ENCODE peak calls at places on chromosomes 2 and 18, in seven cellular contexts. One of them, this sample, is unnamed.
A peak's percentile ranks its signal among the peaks of the same experiment; 100 is the strongest.

GRCh38 chr2:119389615-119390306 is 23.0 kb downstream of the DBI start:
- DNase-seq in HL-60: no peak
- DNase-seq in endothelial cell: no peak
- DNase-seq in cardiac fibroblast: peak; percentile 65
- DNase-seq in GM20000: no peak
- DNase-seq in Panc1: no peak
- DNase-seq in CD8-positive, alpha-beta T cell: peak; percentile 27
- DNase-seq in this sample: no peak

GRCh38 chr2:119592436-119592835 is 48.2 kb downstream of the CFAP221 start:
- DNase-seq in cardiac fibroblast: no peak
- DNase-seq in endothelial cell: no peak
- DNase-seq in HL-60: no peak
- DNase-seq in Panc1: no peak
- DNase-seq in CD8-positive, alpha-beta T cell: no peak
- DNase-seq in GM20000: no peak
- DNase-seq in this sample: no peak

GRCh38 chr2:223469270-223470057 is 132.7 kb downstream of the SCG2 start:
- DNase-seq in Panc1: no peak
- DNase-seq in cardiac fibroblast: peak; percentile 65
- DNase-seq in endothelial cell: no peak
- DNase-seq in HL-60: no peak
- DNase-seq in GM20000: no peak
- DNase-seq in CD8-positive, alpha-beta T cell: no peak
- DNase-seq in this sample: no peak

GRCh38 chr2:220695397-220696279 is 876.5 kb downstream of the EPHA4 start:
- DNase-seq in endothelial cell: no peak
- DNase-seq in Panc1: no peak
- DNase-seq in HL-60: no peak
- DNase-seq in GM20000: no peak
- DNase-seq in cardiac fibroblast: no peak
- DNase-seq in CD8-positive, alpha-beta T cell: no peak
- DNase-seq in this sample: no peak

GRCh38 chr2:217801115-217801531 is 201.7 kb downstream of the TNS1 start:
- DNase-seq in cardiac fibroblast: no peak
- DNase-seq in CD8-positive, alpha-beta T cell: no peak
- DNase-seq in HL-60: no peak
- DNase-seq in endothelial cell: no peak
- DNase-seq in GM20000: no peak
- DNase-seq in Panc1: no peak
- DNase-seq in this sample: no peak

GRCh38 chr2:175840261-175840660 is 161.8 kb downstream of the LNPK start:
- DNase-seq in HL-60: no peak
- DNase-seq in GM20000: no peak
- DNase-seq in CD8-positive, alpha-beta T cell: no peak
- DNase-seq in endothelial cell: no peak
- DNase-seq in cardiac fibroblast: no peak
- DNase-seq in Panc1: no peak
- DNase-seq in this sample: no peak

GRCh38 chr18:34370704-34371405 is 146.1 kb upstream of the NOL4 start:
- DNase-seq in HL-60: no peak
- DNase-seq in GM20000: no peak
- DNase-seq in cardiac fibroblast: no peak
- DNase-seq in Panc1: no peak
- DNase-seq in CD8-positive, alpha-beta T cell: no peak
- DNase-seq in endothelial cell: no peak
- DNase-seq in this sample: no peak

GRCh38 chr2:1104364-1104763 is 153.7 kb downstream of the SNTG2 start:
- DNase-seq in endothelial cell: no peak
- DNase-seq in HL-60: no peak
- DNase-seq in Panc1: no peak
- DNase-seq in cardiac fibroblast: no peak
- DNase-seq in CD8-positive, alpha-beta T cell: no peak
- DNase-seq in GM20000: no peak
- DNase-seq in this sample: no peak

GRCh38 chr2:142347751-142348150 is 216.9 kb upstream of the LRP1B start:
- DNase-seq in cardiac fibroblast: no peak
- DNase-seq in Panc1: no peak
- DNase-seq in CD8-positive, alpha-beta T cell: no peak
- DNase-seq in endothelial cell: no peak
- DNase-seq in HL-60: no peak
- DNase-seq in GM20000: no peak
- DNase-seq in this sample: no peak

GRCh38 chr18:50405582-50406271 is 30.9 kb downstream of the SKA1 start:
- DNase-seq in Panc1: no peak
- DNase-seq in endothelial cell: no peak
- DNase-seq in HL-60: no peak
- DNase-seq in GM20000: no peak
- DNase-seq in cardiac fibroblast: no peak
- DNase-seq in CD8-positive, alpha-beta T cell: no peak
- DNase-seq in this sample: no peak

GRCh38 chr2:71277536-71278103 is 50.7 kb upstream of the PAIP2B start:
- DNase-seq in CD8-positive, alpha-beta T cell: no peak
- DNase-seq in HL-60: peak; percentile 27
- DNase-seq in cardiac fibroblast: peak; percentile 7
- DNase-seq in endothelial cell: peak; percentile 64
- DNase-seq in GM20000: peak; percentile 52
- DNase-seq in Panc1: peak; percentile 20
- DNase-seq in this sample: no peak

GRCh38 chr2:190456833-190457232 is 48.7 kb downstream of the MFSD6 start:
- DNase-seq in cardiac fibroblast: no peak
- DNase-seq in GM20000: no peak
- DNase-seq in CD8-positive, alpha-beta T cell: no peak
- DNase-seq in Panc1: no peak
- DNase-seq in HL-60: no peak
- DNase-seq in endothelial cell: no peak
- DNase-seq in this sample: no peak

GRCh38 chr18:79485788-79486355 is 90.1 kb downstream of the NFATC1 start:
- DNase-seq in HL-60: no peak
- DNase-seq in cardiac fibroblast: peak; percentile 88
- DNase-seq in Panc1: no peak
- DNase-seq in CD8-positive, alpha-beta T cell: no peak
- DNase-seq in endothelial cell: no peak
- DNase-seq in GM20000: no peak
- DNase-seq in this sample: peak; percentile 62

GRCh38 chr2:85551698-85552678 is 9.3 kb downstream of the GGCX start:
- DNase-seq in HL-60: peak; percentile 69
- DNase-seq in cardiac fibroblast: peak; percentile 84
- DNase-seq in GM20000: peak; percentile 75
- DNase-seq in endothelial cell: peak; percentile 85
- DNase-seq in Panc1: no peak
- DNase-seq in CD8-positive, alpha-beta T cell: peak; percentile 94
- DNase-seq in this sample: no peak

GRCh38 chr2:65630643-65631042 is 198.2 kb upstream of the SPRED2 start:
- DNase-seq in HL-60: peak; percentile 38
- DNase-seq in GM20000: no peak
- DNase-seq in CD8-positive, alpha-beta T cell: no peak
- DNase-seq in Panc1: no peak
- DNase-seq in endothelial cell: no peak
- DNase-seq in cardiac fibroblast: peak; percentile 71
- DNase-seq in this sample: no peak

GRCh38 chr2:67561411-67561965 is 164.4 kb downstream of the ETAA1 start:
- DNase-seq in CD8-positive, alpha-beta T cell: no peak
- DNase-seq in Panc1: peak; percentile 82
- DNase-seq in cardiac fibroblast: peak; percentile 88
- DNase-seq in GM20000: no peak
- DNase-seq in endothelial cell: no peak
- DNase-seq in HL-60: no peak
- DNase-seq in this sample: no peak

GRCh38 chr2:643334-643733 is 33.9 kb downstream of the TMEM18 start:
- DNase-seq in cardiac fibroblast: no peak
- DNase-seq in Panc1: no peak
- DNase-seq in HL-60: no peak
- DNase-seq in CD8-positive, alpha-beta T cell: no peak
- DNase-seq in GM20000: no peak
- DNase-seq in endothelial cell: peak; percentile 0
- DNase-seq in this sample: no peak

DNA sequence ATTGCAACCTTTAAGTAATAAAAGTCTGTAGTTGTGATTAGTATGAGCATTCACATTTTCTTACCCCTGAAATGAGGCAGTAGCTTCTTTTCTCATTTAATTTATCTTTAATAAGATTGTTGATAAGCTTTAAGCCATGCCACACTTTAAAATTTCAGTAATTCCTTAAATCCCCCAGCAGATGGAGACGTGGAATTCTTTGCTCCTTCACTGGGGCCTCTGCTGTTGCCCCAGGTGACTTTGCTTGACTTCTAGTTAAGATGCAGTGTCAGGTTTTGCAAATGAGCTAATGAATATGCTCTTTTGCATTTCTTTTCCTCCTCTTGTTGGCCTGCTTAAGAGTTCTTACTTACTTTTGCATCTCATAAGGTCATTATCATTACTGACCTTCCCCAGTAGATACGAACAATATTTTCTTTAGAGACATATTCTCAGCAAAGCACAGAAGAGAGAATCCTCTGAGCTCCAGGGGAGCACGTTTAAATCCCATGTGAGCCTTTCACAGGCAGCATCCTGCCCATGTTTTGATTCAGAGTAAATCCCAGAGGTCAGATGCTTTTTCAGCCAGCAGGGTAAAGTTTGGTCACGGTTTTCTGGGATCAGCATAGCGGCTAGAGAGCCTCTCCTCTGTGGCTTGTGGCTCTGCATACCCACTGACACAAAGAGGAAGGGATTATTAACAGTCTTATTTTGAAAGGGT is 222.9 kb downstream of the PTPRM start:
- DNase-seq in GM20000: peak; percentile 5
- DNase-seq in cardiac fibroblast: peak; percentile 69
- DNase-seq in Panc1: no peak
- DNase-seq in CD8-positive, alpha-beta T cell: no peak
- DNase-seq in endothelial cell: peak; percentile 33
- DNase-seq in HL-60: no peak
- DNase-seq in this sample: no peak
- TF ChIP-seq CTCF in GM20000: no peak
- TF ChIP-seq CTCF in cardiac fibroblast: peak; percentile 56
- TF ChIP-seq CTCF in Panc1: peak; percentile 51
- TF ChIP-seq CTCF in CD8-positive, alpha-beta T cell: no peak
- TF ChIP-seq CTCF in endothelial cell: peak; percentile 74
- TF ChIP-seq CTCF in HL-60: no peak
- TF ChIP-seq CTCF in this sample: peak; percentile 88

GRCh38 chr2:17455343-17455742 is 62.9 kb downstream of the RAD51AP2 start:
- DNase-seq in Panc1: no peak
- DNase-seq in cardiac fibroblast: no peak
- DNase-seq in HL-60: no peak
- DNase-seq in endothelial cell: no peak
- DNase-seq in CD8-positive, alpha-beta T cell: no peak
- DNase-seq in GM20000: no peak
- DNase-seq in this sample: no peak
- TF ChIP-seq CTCF in Panc1: no peak
- TF ChIP-seq CTCF in cardiac fibroblast: no peak
- TF ChIP-seq CTCF in HL-60: no peak
- TF ChIP-seq CTCF in endothelial cell: no peak
- TF ChIP-seq CTCF in CD8-positive, alpha-beta T cell: no peak
- TF ChIP-seq CTCF in GM20000: no peak
- TF ChIP-seq CTCF in this sample: no peak

GRCh38 chr2:31037058-31037457 is 101.2 kb downstream of the GALNT14 start:
- DNase-seq in endothelial cell: no peak
- DNase-seq in GM20000: no peak
- DNase-seq in CD8-positive, alpha-beta T cell: no peak
- DNase-seq in HL-60: no peak
- DNase-seq in cardiac fibroblast: no peak
- DNase-seq in Panc1: no peak
- DNase-seq in this sample: no peak

GRCh38 chr2:31028415-31028814 is 109.8 kb downstream of the GALNT14 start:
- DNase-seq in CD8-positive, alpha-beta T cell: no peak
- DNase-seq in GM20000: no peak
- DNase-seq in endothelial cell: no peak
- DNase-seq in HL-60: no peak
- DNase-seq in Panc1: no peak
- DNase-seq in cardiac fibroblast: no peak
- DNase-seq in this sample: no peak

GRCh38 chr2:31032475-31032874 is 105.8 kb downstream of the GALNT14 start:
- DNase-seq in HL-60: peak; percentile 74
- DNase-seq in cardiac fibroblast: no peak
- DNase-seq in Panc1: no peak
- DNase-seq in GM20000: no peak
- DNase-seq in endothelial cell: no peak
- DNase-seq in CD8-positive, alpha-beta T cell: no peak
- DNase-seq in this sample: no peak

GRCh38 chr2:31031132-31031706 is 107.0 kb downstream of the GALNT14 start:
- DNase-seq in Panc1: no peak
- DNase-seq in HL-60: no peak
- DNase-seq in cardiac fibroblast: no peak
- DNase-seq in endothelial cell: no peak
- DNase-seq in GM20000: peak; percentile 18
- DNase-seq in CD8-positive, alpha-beta T cell: no peak
- DNase-seq in this sample: no peak

GRCh38 chr2:31033032-31033431 is 105.2 kb downstream of the GALNT14 start:
- DNase-seq in endothelial cell: no peak
- DNase-seq in GM20000: no peak
- DNase-seq in CD8-positive, alpha-beta T cell: no peak
- DNase-seq in Panc1: no peak
- DNase-seq in HL-60: no peak
- DNase-seq in cardiac fibroblast: no peak
- DNase-seq in this sample: no peak
- TF ChIP-seq CTCF in endothelial cell: no peak
- TF ChIP-seq CTCF in GM20000: no peak
- TF ChIP-seq CTCF in CD8-positive, alpha-beta T cell: no peak
- TF ChIP-seq CTCF in Panc1: no peak
- TF ChIP-seq CTCF in HL-60: no peak
- TF ChIP-seq CTCF in cardiac fibroblast: no peak
- TF ChIP-seq CTCF in this sample: no peak

DNA sequence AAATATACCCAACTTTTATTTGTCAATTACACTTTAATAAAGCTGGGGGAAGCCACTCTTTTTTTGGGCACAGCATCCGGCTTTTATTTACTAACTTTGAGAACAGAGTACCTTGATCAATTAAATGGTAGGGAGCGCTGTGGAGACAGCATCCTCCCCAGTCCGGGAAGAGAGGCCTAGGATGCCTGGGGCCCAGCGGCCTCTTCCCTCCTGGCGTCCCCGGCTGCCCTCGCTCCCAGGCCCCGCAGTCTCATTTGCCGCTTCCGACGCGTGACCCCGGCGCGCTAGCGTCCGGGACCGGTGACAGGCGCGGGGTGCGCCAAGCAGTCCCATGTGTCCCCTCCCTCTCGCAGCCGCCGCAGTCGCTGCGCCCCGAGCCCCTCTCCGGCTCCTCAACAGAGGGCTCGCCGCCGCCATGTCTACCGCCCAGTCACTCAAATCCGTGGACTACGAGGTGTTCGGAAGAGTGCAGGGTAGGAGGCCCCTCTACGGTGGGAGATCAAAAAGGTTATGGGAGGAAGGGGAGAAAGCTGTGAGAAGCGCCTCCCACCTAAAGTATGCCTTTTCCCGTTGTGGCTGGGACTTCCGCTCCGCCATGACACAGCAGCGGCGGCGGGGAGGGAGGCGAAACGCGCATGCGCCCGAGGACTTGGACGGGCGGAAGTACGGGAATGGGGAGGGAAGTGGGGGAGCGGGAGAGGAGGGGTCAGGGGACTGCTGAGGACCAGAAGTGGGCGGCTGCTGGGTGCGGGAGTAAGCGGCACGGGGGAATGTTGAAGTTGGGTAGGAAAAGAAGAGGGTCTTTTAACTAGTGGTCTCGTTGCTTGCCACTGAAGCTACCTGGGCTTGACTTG is at the start of gene ACYP2:
- DNase-seq in cardiac fibroblast: peak; percentile 99
- DNase-seq in Panc1: peak; percentile 67
- DNase-seq in HL-60: peak; percentile 86
- DNase-seq in GM20000: peak; percentile 90
- DNase-seq in CD8-positive, alpha-beta T cell: peak; percentile 96
- DNase-seq in endothelial cell: peak; percentile 92
- DNase-seq in this sample: no peak
- TF ChIP-seq CTCF in cardiac fibroblast: peak; percentile 2
- TF ChIP-seq CTCF in Panc1: peak; percentile 31
- TF ChIP-seq CTCF in HL-60: no peak
- TF ChIP-seq CTCF in GM20000: no peak
- TF ChIP-seq CTCF in CD8-positive, alpha-beta T cell: no peak
- TF ChIP-seq CTCF in endothelial cell: no peak
- TF ChIP-seq CTCF in this sample: peak; percentile 67

This sample was measured in chondrocyte.